ENCODE peak calls at places on chromosomes 4 and X, in four cellular contexts. One of them, this sample, is unnamed.

GRCh38 chr4:152408514-152409327 is 127.2 kb downstream of the FBXW7 start:
- DNase-seq in cardiac fibroblast: peak
- DNase-seq in GM18507: no peak
- DNase-seq in esophagus squamous epithelium: no peak
- DNase-seq in this sample: peak

GRCh38 chr4:25180524-25181131 is 20.4 kb upstream of the SEPSECS start:
- DNase-seq in cardiac fibroblast: peak
- DNase-seq in GM18507: no peak
- DNase-seq in esophagus squamous epithelium: no peak
- DNase-seq in this sample: peak

GRCh38 chrX:86023806-86024205 is 23.6 kb downstream of the CHM start:
- DNase-seq in cardiac fibroblast: no peak
- DNase-seq in GM18507: no peak
- DNase-seq in esophagus squamous epithelium: no peak
- DNase-seq in this sample: no peak

GRCh38 chr4:153349206-153349805 is 4.8 kb downstream of the MND1 start:
- DNase-seq in cardiac fibroblast: no peak
- DNase-seq in GM18507: no peak
- DNase-seq in esophagus squamous epithelium: no peak
- DNase-seq in this sample: peak

GRCh38 chr4:19888587-19888986 is 363.1 kb upstream of the SLIT2 start:
- DNase-seq in cardiac fibroblast: no peak
- DNase-seq in GM18507: no peak
- DNase-seq in esophagus squamous epithelium: no peak
- DNase-seq in this sample: no peak

GRCh38 chrX:113548308-113549015 is 707.8 kb upstream of the AMOT start:
- DNase-seq in cardiac fibroblast: no peak
- DNase-seq in GM18507: no peak
- DNase-seq in esophagus squamous epithelium: no peak
- DNase-seq in this sample: peak

GRCh38 chrX:68881911-68882310 is 53.1 kb downstream of the EFNB1 start:
- DNase-seq in cardiac fibroblast: no peak
- DNase-seq in GM18507: no peak
- DNase-seq in esophagus squamous epithelium: no peak
- DNase-seq in this sample: no peak

GRCh38 chrX:85052636-85053343 is 49.1 kb downstream of the APOOL start:
- DNase-seq in cardiac fibroblast: peak
- DNase-seq in GM18507: no peak
- DNase-seq in esophagus squamous epithelium: no peak
- DNase-seq in this sample: peak

GRCh38 chr4:6371827-6372226 is 100.6 kb downstream of the PPP2R2C start:
- DNase-seq in cardiac fibroblast: no peak
- DNase-seq in GM18507: no peak
- DNase-seq in esophagus squamous epithelium: no peak
- DNase-seq in this sample: no peak

GRCh38 chrX:48468247-48468671 is 1.8 kb downstream of the SLC38A5 start:
- DNase-seq in cardiac fibroblast: no peak
- DNase-seq in GM18507: peak
- DNase-seq in esophagus squamous epithelium: no peak
- DNase-seq in this sample: no peak

GRCh38 chr4:73019462-73020047 is 50.0 kb downstream of the COX18 start:
- DNase-seq in cardiac fibroblast: peak
- DNase-seq in GM18507: no peak
- DNase-seq in esophagus squamous epithelium: no peak
- DNase-seq in this sample: peak

GRCh38 chrX:24479924-24480722 is 15.0 kb downstream of the PDK3 start:
- DNase-seq in cardiac fibroblast: no peak
- DNase-seq in GM18507: peak
- DNase-seq in esophagus squamous epithelium: no peak
- DNase-seq in this sample: no peak

This sample was measured in myocyte.